ENCODE peak calls at places on chromosomes 5 and 9, in four cellular contexts. One of them, this sample, is unnamed.

GRCh38 chr5:179250561-179251225 is 94.6 kb downstream of the ADAMTS2 start:
- DNase-seq in cardiac muscle cell: no peak
- DNase-seq in body of pancreas: no peak
- DNase-seq in spleen: peak; percentile 47
- DNase-seq in this sample: no peak

GRCh38 chr9:89359636-89360315 is 41.5 kb downstream of the SECISBP2 start:
- DNase-seq in cardiac muscle cell: no peak
- DNase-seq in body of pancreas: no peak
- DNase-seq in spleen: no peak
- DNase-seq in this sample: no peak

GRCh38 chr9:75504721-75505120 is 385.8 kb upstream of the PCSK5 start:
- DNase-seq in cardiac muscle cell: no peak
- DNase-seq in body of pancreas: peak; percentile 27
- DNase-seq in spleen: no peak
- DNase-seq in this sample: no peak

GRCh38 chr9:750264-750967 is 91.1 kb upstream of the DMRT1 start:
- DNase-seq in cardiac muscle cell: no peak
- DNase-seq in body of pancreas: no peak
- DNase-seq in spleen: no peak
- DNase-seq in this sample: no peak

GRCh38 chr5:179437341-179438001 is 92.2 kb upstream of the ADAMTS2 start:
- DNase-seq in cardiac muscle cell: no peak
- DNase-seq in body of pancreas: no peak
- DNase-seq in spleen: peak; percentile 72
- DNase-seq in this sample: no peak

GRCh38 chr5:38878391-38879090 is 32.7 kb downstream of the OSMR start:
- DNase-seq in cardiac muscle cell: no peak
- DNase-seq in body of pancreas: no peak
- DNase-seq in spleen: no peak
- DNase-seq in this sample: no peak

GRCh38 chr9:127803507-127804352 is 1.0 kb downstream of the FPGS start:
- DNase-seq in cardiac muscle cell: no peak
- DNase-seq in body of pancreas: peak; percentile 48
- DNase-seq in spleen: no peak
- DNase-seq in this sample: peak; percentile 33

GRCh38 chr5:117010574-117010973 is 436.0 kb upstream of the SEMA6A start:
- DNase-seq in cardiac muscle cell: no peak
- DNase-seq in body of pancreas: no peak
- DNase-seq in spleen: no peak
- DNase-seq in this sample: no peak

GRCh38 chr5:171961117-171961516 is 45.3 kb downstream of the FBXW11 start:
- DNase-seq in cardiac muscle cell: no peak
- DNase-seq in body of pancreas: no peak
- DNase-seq in spleen: no peak
- DNase-seq in this sample: no peak

GRCh38 chr9:127495884-127496555 is 44.7 kb downstream of the LRSAM1 start:
- DNase-seq in cardiac muscle cell: no peak
- DNase-seq in body of pancreas: no peak
- DNase-seq in spleen: no peak
- DNase-seq in this sample: peak; percentile 34

GRCh38 chr5:170554566-170555267 is 50.9 kb downstream of the KCNIP1 start:
- DNase-seq in cardiac muscle cell: no peak
- DNase-seq in body of pancreas: peak; percentile 9
- DNase-seq in spleen: no peak
- DNase-seq in this sample: peak; percentile 4

GRCh38 chr9:122140368-122141193 is 19.0 kb downstream of the NDUFA8 start:
- DNase-seq in cardiac muscle cell: no peak
- DNase-seq in body of pancreas: no peak
- DNase-seq in spleen: no peak
- DNase-seq in this sample: no peak

GRCh38 chr5:73028991-73029540 is 73.2 kb downstream of the FCHO2 start:
- DNase-seq in cardiac muscle cell: no peak
- DNase-seq in body of pancreas: no peak
- DNase-seq in spleen: no peak
- DNase-seq in this sample: no peak

GRCh38 chr5:98769006-98769255 is 4.5 kb upstream of the RGMB start:
- DNase-seq in cardiac muscle cell: peak; percentile 63
- DNase-seq in body of pancreas: no peak
- DNase-seq in spleen: peak; percentile 80
- DNase-seq in this sample: peak; percentile 63

GRCh38 chr5:114325552-114325951 is 36.3 kb upstream of the KCNN2 start:
- DNase-seq in cardiac muscle cell: peak; percentile 6
- DNase-seq in body of pancreas: peak; percentile 18
- DNase-seq in spleen: no peak
- DNase-seq in this sample: no peak

GRCh38 chr9:133106511-133107244 is 14.4 kb downstream of the RALGDS start:
- DNase-seq in cardiac muscle cell: no peak
- DNase-seq in body of pancreas: no peak
- DNase-seq in spleen: peak; percentile 70
- DNase-seq in this sample: no peak

GRCh38 chr5:56481147-56481997 is 248.2 kb upstream of the ANKRD55 start:
- DNase-seq in cardiac muscle cell: no peak
- DNase-seq in body of pancreas: peak; percentile 46
- DNase-seq in spleen: peak; percentile 87
- DNase-seq in this sample: no peak

GRCh38 chr5:174610968-174611367 is 113.4 kb upstream of the MSX2 start:
- DNase-seq in cardiac muscle cell: no peak
- DNase-seq in body of pancreas: peak; percentile 17
- DNase-seq in spleen: no peak
- DNase-seq in this sample: no peak

GRCh38 chr9:91074866-91075265 is 273.2 kb downstream of the SYK start:
- DNase-seq in cardiac muscle cell: no peak
- DNase-seq in body of pancreas: no peak
- DNase-seq in spleen: no peak
- DNase-seq in this sample: no peak

GRCh38 chr5:95861221-95861857 is 38.8 kb upstream of the GLRX start:
- DNase-seq in cardiac muscle cell: peak; percentile 30
- DNase-seq in body of pancreas: peak; percentile 87
- DNase-seq in spleen: no peak
- DNase-seq in this sample: peak; percentile 59

GRCh38 chr9:37385286-37385685 is 37.2 kb upstream of the GRHPR start:
- DNase-seq in cardiac muscle cell: no peak
- DNase-seq in body of pancreas: no peak
- DNase-seq in spleen: no peak
- DNase-seq in this sample: no peak

GRCh38 chr5:128904815-128905214 is 60.5 kb upstream of the SLC27A6 start:
- DNase-seq in cardiac muscle cell: no peak
- DNase-seq in body of pancreas: no peak
- DNase-seq in spleen: no peak
- DNase-seq in this sample: no peak

GRCh38 chr5:128903550-128903949 is 61.7 kb upstream of the SLC27A6 start:
- DNase-seq in cardiac muscle cell: no peak
- DNase-seq in body of pancreas: no peak
- DNase-seq in spleen: no peak
- DNase-seq in this sample: no peak

GRCh38 chr5:128905225-128906110 is 59.8 kb upstream of the SLC27A6 start:
- DNase-seq in cardiac muscle cell: peak; percentile 65
- DNase-seq in body of pancreas: peak; percentile 43
- DNase-seq in spleen: no peak
- DNase-seq in this sample: peak; percentile 67
- TF ChIP-seq CTCF in cardiac muscle cell: peak; percentile 72
- TF ChIP-seq CTCF in body of pancreas: peak; percentile 75
- TF ChIP-seq CTCF in spleen: peak; percentile 24
- TF ChIP-seq CTCF in this sample: peak; percentile 82

GRCh38 chr5:169098331-169099121 is 202.4 kb downstream of the SLIT3 start:
- DNase-seq in cardiac muscle cell: no peak
- DNase-seq in body of pancreas: no peak
- DNase-seq in spleen: no peak
- DNase-seq in this sample: no peak
- H3K27ac ChIP-seq in cardiac muscle cell: no peak overlapping the region
- H3K27ac ChIP-seq in body of pancreas: no peak overlapping the region
- H3K27ac ChIP-seq in spleen: no peak overlapping the region
- H3K27ac ChIP-seq in this sample: no peak overlapping the region

DNA sequence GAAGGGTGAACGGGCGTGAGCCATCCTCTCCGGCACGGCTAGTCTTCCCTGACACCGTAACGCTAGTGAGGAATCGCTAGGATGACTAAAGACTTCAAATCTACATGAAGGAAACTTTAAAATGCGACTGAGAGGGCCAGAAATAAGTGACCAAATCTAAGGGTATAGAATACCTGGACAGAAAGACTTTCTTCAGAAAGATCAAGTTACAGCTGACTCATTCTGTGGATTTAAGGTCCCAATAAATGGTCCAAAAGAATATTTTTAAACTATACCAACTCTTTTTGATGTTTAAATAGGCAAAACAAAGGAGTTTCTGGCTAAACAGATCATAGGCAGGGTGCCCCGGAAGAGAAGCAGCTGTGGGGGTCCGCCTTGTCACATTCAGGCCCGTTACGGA is 38.9 kb upstream of the CEP72 start:
- DNase-seq in cardiac muscle cell: no peak
- DNase-seq in body of pancreas: no peak
- DNase-seq in spleen: no peak
- DNase-seq in this sample: no peak
- H3K27me3 ChIP-seq in cardiac muscle cell: no peaks in the 10 kb centered on the region
- H3K27me3 ChIP-seq in body of pancreas: no peaks in the 10 kb centered on the region
- H3K27me3 ChIP-seq in spleen: peaks cover 27% of the 10 kb centered on the region
- H3K27me3 ChIP-seq in this sample: peaks cover 41% of the 10 kb centered on the region

DNA sequence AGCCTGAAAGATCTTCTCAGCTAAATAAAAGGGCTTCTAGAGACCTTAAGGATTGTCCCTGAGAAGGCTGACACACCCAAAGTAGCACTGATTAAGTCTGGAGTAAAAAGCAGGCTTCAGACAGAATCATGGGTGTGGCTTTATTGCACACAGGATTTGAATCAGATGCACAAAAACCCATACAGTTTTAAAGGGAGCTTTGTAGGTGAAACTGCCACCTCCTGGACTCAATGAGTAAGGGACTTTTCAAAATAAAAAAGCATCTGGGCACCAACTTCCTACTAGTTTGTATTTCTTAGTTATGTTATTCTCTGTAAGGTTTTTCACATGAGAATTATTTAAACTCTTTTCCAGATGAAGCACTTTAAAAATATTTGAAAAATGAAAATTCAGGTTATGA is 129.4 kb downstream of the EDIL3 start:
- DNase-seq in cardiac muscle cell: no peak
- DNase-seq in body of pancreas: no peak
- DNase-seq in spleen: no peak
- DNase-seq in this sample: peak; percentile 22
- TF ChIP-seq CTCF in cardiac muscle cell: peak; percentile 41
- TF ChIP-seq CTCF in body of pancreas: peak; percentile 8
- TF ChIP-seq CTCF in spleen: no peak
- TF ChIP-seq CTCF in this sample: peak; percentile 25

DNA sequence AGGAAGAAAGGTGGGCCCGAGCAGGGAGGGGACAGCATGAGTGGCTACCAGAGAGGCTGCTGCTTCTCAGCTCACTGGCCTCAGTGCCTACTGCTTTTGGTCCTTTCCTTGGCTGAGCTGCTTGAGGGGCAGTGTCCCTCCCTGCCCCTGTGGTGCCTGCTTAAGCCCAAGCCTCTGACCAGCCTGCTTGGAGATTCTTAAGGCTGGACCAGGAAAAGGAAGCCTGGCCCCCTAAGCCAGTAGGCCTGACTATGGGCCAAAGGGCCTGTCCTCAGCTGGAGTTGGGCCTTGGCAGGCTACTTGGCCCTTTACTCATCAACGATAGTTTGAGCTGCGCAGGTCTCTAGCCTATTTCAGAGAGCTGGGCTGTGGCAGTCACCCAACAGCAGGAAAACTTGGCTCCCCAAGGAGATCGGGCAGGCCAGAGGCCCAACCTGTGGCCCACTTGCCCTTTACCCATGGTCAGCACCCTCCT is 24.9 kb downstream of the TCF7 start:
- DNase-seq in cardiac muscle cell: no peak
- DNase-seq in body of pancreas: peak; percentile 1
- DNase-seq in spleen: peak; percentile 52
- DNase-seq in this sample: no peak
- H3K27ac ChIP-seq in cardiac muscle cell: no peak overlapping the region
- H3K27ac ChIP-seq in body of pancreas: no peak overlapping the region
- H3K27ac ChIP-seq in spleen: peak overlapping the region; percentile 60
- H3K27ac ChIP-seq in this sample: no peak overlapping the region

DNA sequence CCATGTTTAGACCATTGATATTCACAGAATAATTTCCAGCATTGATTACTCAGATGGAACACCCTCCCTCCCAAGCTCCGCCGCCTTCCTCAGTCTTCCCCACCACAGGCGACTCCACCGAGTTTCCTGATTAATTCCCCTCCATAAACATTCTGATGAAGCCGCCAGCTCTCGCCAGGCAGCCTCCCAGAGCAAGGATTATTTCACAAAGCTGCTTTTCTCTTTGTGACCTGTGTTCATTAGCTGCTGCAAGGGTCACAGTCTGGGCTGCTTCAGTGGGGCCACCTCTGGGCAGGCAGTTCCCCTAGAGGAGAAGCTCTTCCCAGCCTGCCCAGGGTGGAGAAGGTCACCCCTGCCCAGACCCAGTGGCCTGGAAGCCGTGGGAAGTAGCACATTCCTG is 58.3 kb upstream of the RAPGEF1 start:
- DNase-seq in cardiac muscle cell: no peak
- DNase-seq in body of pancreas: no peak
- DNase-seq in spleen: no peak
- DNase-seq in this sample: no peak
- H3K27me3 ChIP-seq in cardiac muscle cell: peaks cover 5% of the 10 kb centered on the region
- H3K27me3 ChIP-seq in body of pancreas: no peaks in the 10 kb centered on the region
- H3K27me3 ChIP-seq in spleen: peaks cover 9% of the 10 kb centered on the region
- H3K27me3 ChIP-seq in this sample: peaks cover 51% of the 10 kb centered on the region

GRCh38 chr5:175850165-175850845 is 21.1 kb upstream of the CPLX2 start:
- DNase-seq in cardiac muscle cell: no peak
- DNase-seq in body of pancreas: no peak
- DNase-seq in spleen: no peak
- DNase-seq in this sample: no peak
- TF ChIP-seq CTCF in cardiac muscle cell: no peak
- TF ChIP-seq CTCF in body of pancreas: no peak
- TF ChIP-seq CTCF in spleen: no peak
- TF ChIP-seq CTCF in this sample: no peak

GRCh38 chr5:32387176-32387575 is 57.4 kb downstream of the ZFR start:
- DNase-seq in cardiac muscle cell: no peak
- DNase-seq in body of pancreas: no peak
- DNase-seq in spleen: no peak
- DNase-seq in this sample: no peak
- H3K27ac ChIP-seq in cardiac muscle cell: no peak overlapping the region
- H3K27ac ChIP-seq in body of pancreas: no peak overlapping the region
- H3K27ac ChIP-seq in spleen: no peak overlapping the region
- H3K27ac ChIP-seq in this sample: peak overlapping the region; percentile 32

GRCh38 chr5:154610321-154611154 is 132.5 kb upstream of the HAND1 start:
- DNase-seq in cardiac muscle cell: peak; percentile 91
- DNase-seq in body of pancreas: peak; percentile 78
- DNase-seq in spleen: peak; percentile 89
- DNase-seq in this sample: peak; percentile 85

GRCh38 chr5:154606246-154606645 is 128.2 kb upstream of the HAND1 start:
- DNase-seq in cardiac muscle cell: no peak
- DNase-seq in body of pancreas: no peak
- DNase-seq in spleen: no peak
- DNase-seq in this sample: no peak

GRCh38 chr5:154606675-154607321 is 128.8 kb upstream of the HAND1 start:
- DNase-seq in cardiac muscle cell: no peak
- DNase-seq in body of pancreas: no peak
- DNase-seq in spleen: no peak
- DNase-seq in this sample: no peak

GRCh38 chr5:154608531-154609011 is 130.5 kb upstream of the HAND1 start:
- DNase-seq in cardiac muscle cell: peak; percentile 44
- DNase-seq in body of pancreas: no peak
- DNase-seq in spleen: no peak
- DNase-seq in this sample: no peak

GRCh38 chr5:154607746-154608145 is 129.7 kb upstream of the HAND1 start:
- DNase-seq in cardiac muscle cell: no peak
- DNase-seq in body of pancreas: no peak
- DNase-seq in spleen: no peak
- DNase-seq in this sample: no peak
- H3K27me3 ChIP-seq in cardiac muscle cell: peaks cover 24% of the 10 kb centered on the region
- H3K27me3 ChIP-seq in body of pancreas: no peaks in the 10 kb centered on the region
- H3K27me3 ChIP-seq in spleen: peaks cover 70% of the 10 kb centered on the region
- H3K27me3 ChIP-seq in this sample: peaks cover 15% of the 10 kb centered on the region

This sample was measured in A673.